ENCODE peak calls at places on chromosomes 4 and X, in seven cellular contexts. One of them, this sample, is unnamed.

GRCh38 chr4:107561481-107561880 is 158.6 kb downstream of the PAPSS1 start:
- DNase-seq in stimulated activated CD8-positive, alpha-beta memory T cell treated with anti-CD3 and anti-CD28 coated beads, Interleukin-4, amount 100 ng/mL, for 4 hours: no peak
- DNase-seq in GM20000: no peak
- DNase-seq in ecto neural progenitor cell: no peak
- DNase-seq in hypothalamus: no peak
- DNase-seq in AG10803: peak
- DNase-seq in natural killer cell: no peak
- DNase-seq in this sample: no peak

GRCh38 chr4:23022032-23022431 is 329.3 kb downstream of the GBA3 start:
- DNase-seq in stimulated activated CD8-positive, alpha-beta memory T cell treated with anti-CD3 and anti-CD28 coated beads, Interleukin-4, amount 100 ng/mL, for 4 hours: no peak
- DNase-seq in GM20000: no peak
- DNase-seq in ecto neural progenitor cell: no peak
- DNase-seq in hypothalamus: no peak
- DNase-seq in AG10803: peak
- DNase-seq in natural killer cell: no peak
- DNase-seq in this sample: peak

GRCh38 chrX:283115-283845 is 2.1 kb downstream of the PLCXD1 start:
- DNase-seq in stimulated activated CD8-positive, alpha-beta memory T cell treated with anti-CD3 and anti-CD28 coated beads, Interleukin-4, amount 100 ng/mL, for 4 hours: peak
- DNase-seq in GM20000: peak
- DNase-seq in ecto neural progenitor cell: peak
- DNase-seq in hypothalamus: no peak
- DNase-seq in AG10803: peak
- DNase-seq in natural killer cell: peak
- DNase-seq in this sample: peak

GRCh38 chr4:98505991-98506390 is 152.4 kb downstream of the TSPAN5 start:
- DNase-seq in stimulated activated CD8-positive, alpha-beta memory T cell treated with anti-CD3 and anti-CD28 coated beads, Interleukin-4, amount 100 ng/mL, for 4 hours: no peak
- DNase-seq in GM20000: no peak
- DNase-seq in ecto neural progenitor cell: no peak
- DNase-seq in hypothalamus: no peak
- DNase-seq in AG10803: no peak
- DNase-seq in natural killer cell: no peak
- DNase-seq in this sample: no peak

GRCh38 chrX:140504371-140505324 is at the start of gene SOX3:
- DNase-seq in stimulated activated CD8-positive, alpha-beta memory T cell treated with anti-CD3 and anti-CD28 coated beads, Interleukin-4, amount 100 ng/mL, for 4 hours: no peak
- DNase-seq in GM20000: no peak
- DNase-seq in ecto neural progenitor cell: peak
- DNase-seq in hypothalamus: no peak
- DNase-seq in AG10803: no peak
- DNase-seq in natural killer cell: no peak
- DNase-seq in this sample: no peak

GRCh38 chr4:140212171-140212570 is 58.2 kb upstream of the MAML3 start:
- DNase-seq in stimulated activated CD8-positive, alpha-beta memory T cell treated with anti-CD3 and anti-CD28 coated beads, Interleukin-4, amount 100 ng/mL, for 4 hours: no peak
- DNase-seq in GM20000: no peak
- DNase-seq in ecto neural progenitor cell: no peak
- DNase-seq in hypothalamus: no peak
- DNase-seq in AG10803: no peak
- DNase-seq in natural killer cell: no peak
- DNase-seq in this sample: no peak

GRCh38 chrX:109890300-109890699 is 112.6 kb upstream of the TMEM164 start:
- DNase-seq in stimulated activated CD8-positive, alpha-beta memory T cell treated with anti-CD3 and anti-CD28 coated beads, Interleukin-4, amount 100 ng/mL, for 4 hours: no peak
- DNase-seq in GM20000: no peak
- DNase-seq in ecto neural progenitor cell: no peak
- DNase-seq in hypothalamus: no peak
- DNase-seq in AG10803: no peak
- DNase-seq in natural killer cell: no peak
- DNase-seq in this sample: no peak

GRCh38 chr4:81084029-81084428 is 53.5 kb downstream of the BMP3 start:
- DNase-seq in stimulated activated CD8-positive, alpha-beta memory T cell treated with anti-CD3 and anti-CD28 coated beads, Interleukin-4, amount 100 ng/mL, for 4 hours: no peak
- DNase-seq in GM20000: no peak
- DNase-seq in ecto neural progenitor cell: no peak
- DNase-seq in hypothalamus: no peak
- DNase-seq in AG10803: peak
- DNase-seq in natural killer cell: no peak
- DNase-seq in this sample: peak

GRCh38 chr4:139508581-139509237 is 47.3 kb downstream of the SETD7 start:
- DNase-seq in stimulated activated CD8-positive, alpha-beta memory T cell treated with anti-CD3 and anti-CD28 coated beads, Interleukin-4, amount 100 ng/mL, for 4 hours: no peak
- DNase-seq in GM20000: no peak
- DNase-seq in ecto neural progenitor cell: no peak
- DNase-seq in hypothalamus: no peak
- DNase-seq in AG10803: no peak
- DNase-seq in natural killer cell: no peak
- DNase-seq in this sample: no peak

GRCh38 chr4:151561551-151562256 is 152.7 kb downstream of the FHIP1A start:
- DNase-seq in stimulated activated CD8-positive, alpha-beta memory T cell treated with anti-CD3 and anti-CD28 coated beads, Interleukin-4, amount 100 ng/mL, for 4 hours: no peak
- DNase-seq in GM20000: no peak
- DNase-seq in ecto neural progenitor cell: no peak
- DNase-seq in hypothalamus: no peak
- DNase-seq in AG10803: peak
- DNase-seq in natural killer cell: no peak
- DNase-seq in this sample: peak

This sample was measured in GM23248.